ENCODE peak calls at places on chromosomes 6 and 20, in eight cellular contexts. S is fibroblast of mammary gland; C is CD4-positive, alpha-beta T cell; F is EH; P is NCI-H1436 treated with DMSO at 0.1 percent for 48 hours; V is colonic mucosa; M is anterior cingulate cortex; L is NCI-H2171 treated with DMSO at 0.1 percent for 48 hours. Q is an unnamed sample.

GRCh38 chr20:32287231-32287638 is 9.8 kb downstream of the KIF3B start:
- DNase-seq in S (no peak), F (no peak), V (no peak), M (no peak), P (no peak), L (no peak), C (no peak), Q (no peak)

GRCh38 chr20:54351371-54352136 is 123.8 kb upstream of the DOK5 start:
- DNase-seq in S (no peak), M (no peak), P (no peak), L (no peak), C (no peak), V (no peak), F (no peak), Q (no peak)

GRCh38 chr6:80543598-80544181 is 437.2 kb downstream of the BCKDHB start:
- DNase-seq in C (no peak), P (no peak), S (peak; percentile 80), V (no peak), F (peak; percentile 82), L (no peak), M (no peak), Q (no peak)

GRCh38 chr6:46655803-46656202 is 3.0 kb downstream of the SLC25A27 start:
- DNase-seq in V (peak; percentile 34), M (no peak), S (no peak), F (no peak), P (no peak), C (no peak), L (no peak), Q (peak; percentile 11)

GRCh38 chr6:137081997-137082396 is 37.2 kb upstream of the IL20RA start:
- DNase-seq in M (no peak), V (no peak), S (no peak), F (no peak), L (no peak), P (no peak), C (no peak), Q (no peak)

GRCh38 chr20:41738584-41739193 is 120.5 kb upstream of the CHD6 start:
- DNase-seq in S (peak; percentile 45), L (peak; percentile 45), P (no peak), C (no peak), F (peak; percentile 54), V (peak; percentile 41), M (no peak), Q (peak; percentile 59)

GRCh38 chr6:9801255-9801757 is 613.6 kb downstream of the TFAP2A start:
- DNase-seq in L (no peak), F (peak; percentile 11), S (no peak), M (no peak), P (no peak), V (no peak), C (no peak), Q (no peak)

GRCh38 chr6:18055714-18056382 is 66.6 kb downstream of the NHLRC1 start:
- DNase-seq in C (no peak), V (no peak), P (no peak), S (no peak), F (no peak), L (no peak), M (no peak), Q (no peak)

GRCh38 chr20:39571171-39571570 is 609.0 kb downstream of the DHX35 start:
- DNase-seq in C (no peak), L (no peak), P (no peak), M (no peak), S (no peak), F (no peak), V (no peak), Q (no peak)

GRCh38 chr20:20393207-20393606 is 25.3 kb downstream of the INSM1 start:
- DNase-seq in C (no peak), V (no peak), F (peak; percentile 73), M (no peak), L (no peak), P (no peak), S (peak; percentile 52), Q (no peak)